ENCODE peak calls at places on chromosomes 16 and 17, in four cellular contexts. R is lung, C is PC-3, F is tibial artery. U is an unnamed sample.

GRCh38 chr17:77542551-77543490 is 402.1 kb downstream of the SEC14L1 start:
- DNase-seq in R (peak), C (peak), F (peak), U (no peak)

GRCh38 chr16:57999971-58000705 is at the start of gene ZNF319:
- DNase-seq in R (no peak), C (no peak), F (no peak), U (no peak)

GRCh38 chr16:84013787-84014569 is 28.6 kb downstream of the SLC38A8 start:
- DNase-seq in R (peak), C (peak), F (no peak), U (no peak)

GRCh38 chr16:12341423-12341822 is 364.9 kb downstream of the SNX29 start:
- DNase-seq in R (no peak), C (peak), F (no peak), U (no peak)

GRCh38 chr16:8251298-8251697 is 339.0 kb downstream of the TMEM114 start:
- DNase-seq in R (no peak), C (no peak), F (no peak), U (no peak)

GRCh38 chr16:55126456-55126855 is 195.8 kb downstream of the IRX5 start:
- DNase-seq in R (no peak), C (no peak), F (no peak), U (no peak)

GRCh38 chr16:56606688-56607618 is 1.4 kb upstream of the MT2A start:
- DNase-seq in R (peak), C (peak), F (peak), U (peak)

GRCh38 chr16:27727941-27728340 is 178.0 kb downstream of the KATNIP start:
- DNase-seq in R (no peak), C (no peak), F (no peak), U (no peak)

GRCh38 chr17:1676401-1676800 is 8.3 kb downstream of the PRPF8 start:
- DNase-seq in R (no peak), C (no peak), F (no peak), U (no peak)

GRCh38 chr16:68236804-68237242 is 896 bp upstream of the ESRP2 start:
- DNase-seq in R (no peak), C (no peak), F (no peak), U (no peak)

GRCh38 chr16:67697813-67698212 is 21.3 kb downstream of the GFOD2 start:
- DNase-seq in R (no peak), C (no peak), F (no peak), U (no peak)

GRCh38 chr16:20415541-20415940 is 6.2 kb downstream of the ACSM5 start:
- DNase-seq in R (no peak), C (peak), F (no peak), U (no peak)

GRCh38 chr17:58302919-58303551 is 22.3 kb upstream of the MPO start:
- DNase-seq in R (peak), C (no peak), F (peak), U (peak)

GRCh38 chr17:57256708-57257112 is 387 bp downstream of the MSI2 start:
- DNase-seq in R (peak), C (peak), F (no peak), U (no peak)

GRCh38 chr16:53191413-53191812 is 136.6 kb downstream of the CHD9 start:
- DNase-seq in R (no peak), C (no peak), F (no peak), U (no peak)

DNA sequence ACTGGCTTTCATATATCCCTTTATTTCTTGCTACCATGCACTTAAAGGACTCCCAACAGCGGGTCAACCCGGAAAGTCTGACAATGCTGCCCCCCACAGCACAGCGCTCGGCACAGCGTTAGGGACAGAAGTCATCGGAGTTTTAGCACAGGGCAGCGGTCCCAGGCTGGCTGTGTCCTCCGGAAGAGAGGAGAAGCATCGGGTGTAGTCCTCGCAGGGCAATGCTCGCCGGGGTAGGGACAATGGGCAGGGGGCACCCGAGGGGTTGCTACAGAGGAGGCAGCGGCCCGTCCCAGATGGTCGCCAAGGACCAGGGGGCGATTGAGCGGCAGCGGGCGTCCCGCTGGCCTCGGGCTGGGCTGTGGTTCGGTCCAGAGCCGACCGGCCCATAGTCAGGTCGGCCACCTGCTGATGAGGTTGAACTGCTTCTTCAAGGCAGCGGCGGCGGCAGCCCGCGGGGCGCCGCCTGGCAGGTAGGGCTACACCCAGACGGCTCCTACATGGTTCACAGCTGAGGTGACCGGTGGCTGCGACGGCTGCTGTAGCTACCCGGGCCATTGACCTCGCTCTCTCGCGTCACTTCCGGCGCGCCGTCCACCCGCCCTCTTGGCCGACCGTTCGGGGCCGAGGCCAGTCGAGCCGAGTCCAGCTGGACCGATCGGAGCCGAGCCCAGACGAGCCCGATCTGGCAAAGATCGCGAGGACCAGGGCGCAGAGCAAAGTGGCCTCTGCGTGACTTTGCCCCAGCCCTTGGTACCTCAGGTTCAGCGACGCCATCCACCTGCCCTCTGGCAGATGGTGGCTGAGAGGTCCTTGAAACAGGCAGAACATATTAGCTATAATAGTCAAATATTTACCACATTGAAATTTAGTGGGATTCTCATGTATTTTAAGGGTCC is 4.7 kb upstream of the LCMT1 start:
- DNase-seq in R (peak), C (peak), F (peak), U (peak)
- TF ChIP-seq CTCF in R (peak), C (peak), F (peak), U (peak)

DNA sequence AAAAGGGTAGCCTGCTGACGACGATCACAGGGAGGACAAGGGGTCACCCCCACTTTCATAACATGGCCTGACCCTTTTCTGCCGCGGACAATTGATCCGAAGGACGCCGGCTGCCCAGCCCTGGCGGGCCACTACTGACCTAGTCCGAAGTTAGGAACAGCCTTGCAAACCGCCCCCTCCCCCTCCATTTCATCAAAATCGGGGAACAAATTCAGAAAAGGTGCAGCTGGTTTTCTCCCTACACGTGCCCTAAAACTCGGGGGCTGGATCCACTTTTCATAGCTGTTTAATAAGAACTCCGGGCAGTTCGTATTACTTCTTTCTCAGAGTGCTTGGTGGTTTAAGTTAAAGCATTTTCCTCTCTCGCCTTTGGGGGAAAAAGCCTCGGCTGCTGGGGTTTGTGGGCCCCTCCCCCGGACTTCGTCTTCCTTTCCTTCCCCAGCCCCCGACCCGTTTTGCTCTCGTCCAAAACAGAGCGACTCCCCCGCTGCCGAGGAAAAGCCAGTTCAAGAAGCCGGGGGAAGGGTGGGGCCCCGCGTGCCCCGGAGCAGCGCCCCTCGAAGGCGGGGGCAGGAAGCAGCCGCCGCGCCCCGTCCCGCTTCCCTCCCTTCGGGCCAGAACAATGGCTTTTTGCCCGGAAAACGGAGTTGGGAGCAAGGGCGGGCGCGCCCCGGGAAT is 643 bp upstream of the CBX2 start:
- DNase-seq in R (no peak), C (peak), F (peak), U (peak)
- TF ChIP-seq CTCF in R (no peak), C (peak), F (no peak), U (peak)

DNA sequence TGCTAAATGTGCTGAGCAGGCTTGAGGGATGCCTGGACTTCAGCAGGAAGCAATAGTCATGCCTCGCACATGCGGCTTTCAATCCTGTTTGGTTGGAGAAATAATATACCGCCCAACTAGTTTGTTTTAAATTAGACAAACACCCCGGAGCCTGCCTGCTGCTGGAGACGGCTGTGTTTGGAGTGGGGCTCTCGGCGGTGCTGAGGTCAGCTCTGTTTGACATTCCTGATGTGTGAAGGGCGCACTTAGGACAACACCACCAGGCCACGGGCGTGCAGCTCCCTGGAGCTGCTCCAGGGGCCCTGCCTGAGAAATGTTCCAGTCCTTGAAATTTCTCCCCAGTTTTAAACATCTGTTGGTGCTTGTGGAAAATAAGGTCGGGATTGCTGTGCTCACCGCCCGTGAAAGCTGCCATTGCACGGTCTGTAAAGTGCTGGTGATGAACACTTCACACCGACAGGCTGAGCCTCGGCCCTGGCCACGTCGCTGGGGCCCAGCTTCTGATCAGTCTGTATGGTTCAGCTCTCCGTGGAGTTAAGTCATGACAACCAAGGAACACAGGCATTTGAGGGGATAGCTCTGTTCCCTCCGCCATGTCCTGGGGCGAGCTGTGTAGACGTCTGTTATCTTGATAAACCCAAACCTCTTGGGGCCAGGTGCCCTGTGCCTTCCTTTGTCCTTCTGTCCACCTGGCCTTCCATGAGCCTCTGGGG is 110.4 kb downstream of the METRNL start:
- DNase-seq in R (peak), C (no peak), F (peak), U (peak)
- TF ChIP-seq CTCF in R (no peak), C (no peak), F (no peak), U (no peak)

GRCh38 chr16:527015-527903 is at the start of gene CAPN15:
- DNase-seq in R (peak), C (peak), F (peak), U (peak)
- TF ChIP-seq CTCF in R (no peak), C (no peak), F (peak), U (peak)

DNA sequence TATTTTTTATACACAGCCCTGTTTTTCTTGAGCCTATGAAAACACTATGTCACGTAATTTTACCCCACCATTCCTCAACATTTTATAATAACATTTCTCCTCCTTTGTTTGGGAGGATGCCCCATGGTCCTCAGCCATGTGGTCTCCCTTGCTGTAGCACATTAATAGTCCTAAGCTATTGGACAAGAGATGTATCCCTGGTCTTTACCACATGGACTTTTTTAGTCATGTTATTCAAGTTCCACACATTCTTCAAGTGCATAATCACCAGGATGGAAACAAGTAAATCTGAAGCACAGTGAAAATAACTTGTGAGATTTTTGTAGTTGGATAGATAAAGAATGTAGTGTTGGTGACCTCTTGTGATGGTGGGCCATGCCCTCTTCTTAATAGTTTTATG is 2.1 kb upstream of the KRTAP2-3 start:
- DNase-seq in R (no peak), C (peak), F (no peak), U (no peak)
- TF ChIP-seq CTCF in R (no peak), C (no peak), F (no peak), U (no peak)

GRCh38 chr16:82059161-82059982 is 24.3 kb downstream of the HSD17B2 start:
- DNase-seq in R (no peak), C (no peak), F (no peak), U (no peak)

GRCh38 chr16:82062645-82063058 is 27.6 kb downstream of the HSD17B2 start:
- DNase-seq in R (peak), C (no peak), F (no peak), U (no peak)

GRCh38 chr16:82063456-82064082 is 28.5 kb downstream of the HSD17B2 start:
- DNase-seq in R (no peak), C (peak), F (no peak), U (no peak)

GRCh38 chr16:82059983-82060421 is 24.9 kb downstream of the HSD17B2 start:
- DNase-seq in R (no peak), C (no peak), F (no peak), U (no peak)

GRCh38 chr16:82061861-82062525 is 26.9 kb downstream of the HSD17B2 start:
- DNase-seq in R (no peak), C (peak), F (no peak), U (no peak)
- TF ChIP-seq CTCF in R (peak), C (peak), F (peak), U (peak)

GRCh38 chr17:12195418-12195817 is 174.7 kb downstream of the MAP2K4 start:
- DNase-seq in R (no peak), C (no peak), F (no peak), U (no peak)
- TF ChIP-seq CTCF in R (no peak), C (no peak), F (no peak), U (no peak)